ENCODE peak calls at places on chromosomes 11 and 22, in seven cellular contexts. E, W, B, Z, X, Y and K are unnamed samples. For H3K27me3, the result is how much of the 10 kb centered on the place peaks cover.

GRCh38 chr11:133107753-133108152 is 424.5 kb downstream of the OPCML start:
- DNase-seq in Z (no peak), B (no peak), Y (no peak), E (no peak), X (no peak), W (no peak), K (no peak)

GRCh38 chr11:16791494-16791961 is 53.1 kb downstream of the C11orf58 start:
- DNase-seq in X (peak), Z (no peak), W (no peak), E (no peak), Y (no peak), B (no peak), K (peak)

GRCh38 chr11:48096588-48097525 is 116.5 kb downstream of the PTPRJ start:
- DNase-seq in Z (no peak), B (no peak), Y (no peak), W (no peak), X (no peak), E (peak), K (no peak)

GRCh38 chr11:103368151-103368550 is 258.9 kb downstream of the DYNC2H1 start:
- DNase-seq in X (no peak), Z (no peak), W (no peak), E (no peak), B (no peak), Y (peak), K (no peak)

GRCh38 chr11:44861829-44862545 is 88.7 kb downstream of the TP53I11 start:
- DNase-seq in Z (peak), E (peak), W (no peak), B (no peak), Y (peak), X (peak), K (peak)

GRCh38 chr11:64633555-64634159 is 42.6 kb downstream of the SLC22A12 start:
- DNase-seq in X (no peak), E (no peak), B (no peak), W (no peak), Z (no peak), Y (no peak), K (no peak)

GRCh38 chr11:28621648-28622215 is 513.5 kb downstream of the METTL15 start:
- DNase-seq in X (peak), W (no peak), Z (no peak), E (no peak), Y (no peak), B (no peak), K (no peak)

GRCh38 chr11:134153147-134153905 is 70.4 kb downstream of the NCAPD3 start:
- DNase-seq in Y (no peak), E (no peak), X (no peak), W (no peak), B (no peak), Z (no peak), K (no peak)

GRCh38 chr22:27345681-27346080 is 455.9 kb downstream of the MN1 start:
- DNase-seq in Y (no peak), E (no peak), Z (no peak), W (no peak), B (no peak), X (no peak), K (no peak)

GRCh38 chr11:27363576-27364115 is 631 bp upstream of the CCDC34 start:
- DNase-seq in Y (no peak), Z (no peak), E (no peak), W (no peak), X (no peak), B (no peak), K (no peak)

GRCh38 chr11:115982666-115983065 is 478.5 kb upstream of the CADM1 start:
- DNase-seq in Y (no peak), W (no peak), B (no peak), E (no peak), Z (no peak), X (no peak), K (no peak)

GRCh38 chr11:36684840-36685800 is 87.1 kb upstream of the RAG2 start:
- DNase-seq in Y (peak), B (no peak), E (no peak), X (no peak), W (no peak), Z (no peak), K (no peak)

GRCh38 chr11:44357734-44358133 is 47.8 kb upstream of the ALX4 start:
- DNase-seq in W (no peak), Z (no peak), X (no peak), Y (no peak), E (no peak), B (no peak), K (no peak)

GRCh38 chr22:46829140-46829891 is 66.9 kb downstream of the TBC1D22A start:
- DNase-seq in X (peak), Y (no peak), Z (no peak), E (no peak), B (no peak), W (no peak), K (peak)

GRCh38 chr11:21866781-21867180 is 326.1 kb upstream of the ANO5 start:
- DNase-seq in W (no peak), E (no peak), Y (no peak), B (no peak), Z (no peak), X (no peak), K (no peak)

GRCh38 chr11:14547440-14547839 is 27.3 kb upstream of the PSMA1 start:
- DNase-seq in Y (no peak), Z (no peak), B (no peak), E (no peak), W (no peak), X (no peak), K (no peak)

GRCh38 chr11:2870955-2871720 is 14.4 kb downstream of the CDKN1C start:
- DNase-seq in X (no peak), Y (no peak), W (no peak), E (no peak), B (no peak), Z (no peak), K (no peak)

GRCh38 chr11:2867722-2868548 is 17.6 kb downstream of the CDKN1C start:
- DNase-seq in X (no peak), W (no peak), Y (no peak), Z (no peak), B (no peak), E (no peak), K (no peak)

GRCh38 chr11:2869561-2870427 is 15.8 kb downstream of the CDKN1C start:
- DNase-seq in X (no peak), W (no peak), E (no peak), Y (no peak), B (no peak), Z (no peak), K (no peak)

GRCh38 chr11:2868604-2869526 is 16.7 kb downstream of the CDKN1C start:
- DNase-seq in W (no peak), Y (no peak), B (no peak), E (no peak), Z (no peak), X (no peak), K (no peak)

DNA sequence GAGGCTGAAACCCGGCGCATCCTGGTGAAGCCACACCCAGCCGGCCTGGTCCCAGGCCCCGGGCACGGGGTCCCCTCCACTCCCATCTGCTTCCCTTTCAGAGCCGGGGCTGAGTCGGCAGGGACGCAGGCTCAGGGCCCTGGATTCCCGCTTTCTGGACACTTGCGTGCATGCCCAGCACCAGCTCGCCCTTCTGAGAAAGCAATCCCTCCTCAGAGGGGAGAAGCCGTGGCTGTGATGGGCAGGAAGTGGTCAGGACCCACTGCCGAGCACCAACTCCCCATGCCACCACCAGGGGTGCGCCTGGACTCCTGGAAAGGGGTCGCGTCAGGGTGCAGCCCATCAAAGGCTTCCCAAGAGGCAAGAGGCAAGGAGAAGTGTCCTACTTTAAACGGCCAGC is 15.1 kb downstream of the CDKN1C start:
- DNase-seq in X (no peak), Y (no peak), Z (no peak), B (no peak), W (no peak), E (no peak), K (no peak)
- TF ChIP-seq CTCF in X (no peak), Y (no peak), Z (no peak), B (no peak), W (no peak), E (no peak), K (peak)

DNA sequence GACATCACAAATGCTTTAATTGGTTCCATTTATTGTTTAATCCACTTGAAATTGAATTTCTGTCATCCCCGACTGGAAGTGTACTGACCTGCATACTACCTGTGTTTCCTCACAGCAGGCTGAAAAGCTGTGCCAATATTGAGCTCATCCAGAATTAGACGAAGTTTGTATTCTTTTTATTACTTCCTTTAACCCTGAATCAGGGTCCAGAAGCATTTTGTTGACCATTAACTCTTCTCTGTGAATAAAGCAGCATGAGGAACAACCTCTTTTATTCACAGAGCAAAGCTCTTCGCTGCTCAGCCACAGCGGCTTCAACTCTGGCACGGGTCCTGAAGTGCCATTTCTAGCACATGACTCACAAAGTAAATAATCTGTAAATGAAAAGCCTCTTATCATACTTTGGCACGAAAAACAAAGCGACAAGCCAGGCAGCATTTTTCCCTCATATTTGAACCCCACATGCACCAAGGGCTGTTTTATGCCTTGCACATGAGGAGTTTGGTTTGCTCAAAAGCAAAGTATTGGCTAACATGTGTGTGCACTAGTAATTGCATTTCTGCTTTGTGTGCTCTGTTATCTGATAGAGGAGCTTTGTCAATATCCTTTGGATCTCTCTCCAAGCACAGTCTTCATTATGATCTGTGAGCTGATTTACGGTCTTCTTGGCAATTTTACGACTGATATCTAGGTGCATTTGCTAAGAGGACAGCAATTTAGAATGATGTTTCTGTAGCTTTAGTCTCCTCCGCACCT is 33.0 kb upstream of the APOBEC3A start:
- DNase-seq in E (no peak), Z (no peak), W (peak), X (peak), B (no peak), Y (no peak), K (peak)
- H3K4me3 ChIP-seq in E (no peak), Z (no peak), W (no peak), X (no peak), B (no peak), Y (no peak), K (no peak)

GRCh38 chr11:69702769-69703510 is 882 bp downstream of the FGF19 start:
- DNase-seq in X (no peak), E (no peak), B (no peak), Y (no peak), W (no peak), Z (no peak), K (no peak)
- H3K27me3 ChIP-seq in X (half or more), E (under half), B (under half), Y (half or more), W (under half), Z (half or more), K (half or more)

GRCh38 chr22:38104084-38104483 is 6.4 kb downstream of the BAIAP2L2 start:
- DNase-seq in X (no peak), W (no peak), B (no peak), Z (peak), Y (peak), E (no peak), K (no peak)
- TF ChIP-seq CTCF in X (no peak), W (no peak), B (no peak), Z (peak), Y (peak), E (no peak), K (peak)

GRCh38 chr11:126407682-126408288 is 52.3 kb downstream of the ST3GAL4 start:
- DNase-seq in E (no peak), Y (no peak), X (no peak), W (no peak), Z (no peak), B (no peak), K (no peak)
- H3K4me3 ChIP-seq in E (no peak), Y (no peak), X (no peak), W (no peak), Z (no peak), B (no peak), K (no peak)

GRCh38 chr11:76766521-76766920 is 16.6 kb upstream of the TSKU start:
- DNase-seq in X (no peak), Y (no peak), W (no peak), E (no peak), B (no peak), Z (no peak), K (no peak)

GRCh38 chr11:76765863-76766350 is 17.2 kb upstream of the TSKU start:
- DNase-seq in Z (no peak), Y (no peak), X (peak), B (no peak), W (no peak), E (no peak), K (no peak)

GRCh38 chr11:76763573-76764348 is 19.4 kb upstream of the TSKU start:
- DNase-seq in Y (no peak), Z (no peak), X (peak), W (no peak), B (no peak), E (no peak), K (no peak)

GRCh38 chr11:76762867-76763572 is 20.1 kb upstream of the TSKU start:
- DNase-seq in W (no peak), Y (no peak), B (no peak), Z (no peak), E (no peak), X (no peak), K (no peak)

GRCh38 chr11:76764941-76765340 is 18.2 kb upstream of the TSKU start:
- DNase-seq in Y (no peak), B (no peak), E (no peak), X (no peak), Z (no peak), W (no peak), K (no peak)
- H3K27me3 ChIP-seq in Y (under half), B (under half), E (under half), X (under half), Z (under half), W (under half), K (under half)

GRCh38 chr11:120230433-120231071 is 9.4 kb upstream of the POU2F3 start:
- DNase-seq in B (no peak), E (no peak), W (no peak), Z (no peak), Y (no peak), X (no peak), K (no peak)

GRCh38 chr11:120227228-120227852 is 12.6 kb upstream of the POU2F3 start:
- DNase-seq in Z (no peak), E (no peak), Y (no peak), B (no peak), W (no peak), X (no peak), K (no peak)

GRCh38 chr11:120229451-120230424 is 10.2 kb upstream of the POU2F3 start:
- DNase-seq in E (no peak), Y (peak), X (no peak), Z (no peak), W (no peak), B (no peak), K (no peak)

GRCh38 chr11:120226714-120227113 is 13.2 kb upstream of the POU2F3 start:
- DNase-seq in Z (no peak), Y (no peak), E (no peak), W (no peak), X (no peak), B (no peak), K (no peak)

DNA sequence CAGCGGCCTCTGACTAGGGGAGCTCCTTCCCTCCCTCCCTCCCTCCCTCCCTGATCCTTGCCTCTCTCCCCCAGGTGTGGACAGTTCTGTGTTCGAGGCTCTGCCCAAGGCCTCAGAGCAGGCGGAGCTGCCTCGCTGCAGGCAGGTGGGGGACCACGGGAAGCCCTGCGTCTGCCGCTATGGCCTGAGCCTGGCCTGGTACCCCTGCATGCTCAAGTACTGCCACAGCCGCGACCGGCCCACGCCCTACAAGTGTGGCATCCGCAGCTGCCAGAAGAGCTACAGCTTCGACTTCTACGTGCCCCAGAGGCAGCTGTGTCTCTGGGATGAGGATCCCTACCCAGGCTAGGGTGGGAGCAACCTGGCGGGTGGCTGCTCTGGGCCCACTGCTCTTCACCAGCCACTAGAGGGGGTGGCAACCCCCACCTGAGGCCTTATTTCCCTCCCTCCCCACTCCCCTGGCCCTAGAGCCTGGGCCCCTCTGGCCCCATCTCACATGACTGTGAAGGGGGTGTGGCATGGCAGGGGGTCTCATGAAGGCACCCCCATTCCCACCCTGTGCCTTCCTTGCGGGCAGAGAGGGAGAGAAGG is 11.1 kb upstream of the POU2F3 start:
- DNase-seq in X (no peak), Y (no peak), Z (no peak), B (no peak), E (no peak), W (no peak), K (no peak)
- TF ChIP-seq CTCF in X (no peak), Y (peak), Z (no peak), B (peak), E (no peak), W (no peak), K (peak)

GRCh38 chr11:131371791-131372104 is 1.3 kb downstream of the NTM start:
- DNase-seq in Y (no peak), Z (no peak), E (no peak), X (no peak), W (no peak), B (no peak), K (no peak)
- H3K4me3 ChIP-seq in Y (peak), Z (no peak), E (no peak), X (no peak), W (no peak), B (no peak), K (no peak)

GRCh38 chr22:22059476-22060002 is 77.0 kb upstream of the TOP3B start:
- DNase-seq in E (no peak), X (no peak), B (no peak), Z (no peak), W (no peak), Y (no peak), K (no peak)
- H3K27me3 ChIP-seq in E (under half), X (under half), B (under half), Z (under half), W (under half), Y (under half), K (under half)

GRCh38 chr11:10305964-10306918 is 1.4 kb downstream of the ADM start:
- DNase-seq in Y (peak), Z (peak), B (peak), E (no peak), W (no peak), X (no peak), K (no peak)
- TF ChIP-seq CTCF in Y (no peak), Z (no peak), B (no peak), E (no peak), W (no peak), X (no peak), K (peak)